ENCODE peak calls at places on chromosomes 3 and 15, in seven cellular contexts. Z is suprapubic skin, D is lower lobe of right lung, S is stomach, M is AG09309, Y is psoas muscle, N is lung. C is an unnamed sample.
A peak's percentile ranks its signal among the peaks of the same experiment; 100 is the strongest.

GRCh38 chr3:170697803-170698350 is 112.0 kb upstream of the SLC7A14 start:
- DNase-seq in Z (no peak), D (no peak), S (no peak), M (no peak), Y (no peak), N (no peak), C (no peak)

GRCh38 chr3:123310741-123311140 is 109.0 kb downstream of the SEC22A start:
- DNase-seq in Z (no peak), D (peak; percentile 7), S (no peak), M (no peak), Y (no peak), N (no peak), C (peak; percentile 52)

GRCh38 chr3:38265604-38266307 is at the start of gene SLC22A13:
- DNase-seq in Z (no peak), D (no peak), S (no peak), M (no peak), Y (no peak), N (no peak), C (no peak)

GRCh38 chr3:52087728-52088127 is 31.4 kb upstream of the DUSP7 start:
- DNase-seq in Z (no peak), D (peak; percentile 15), S (no peak), M (no peak), Y (no peak), N (no peak), C (no peak)

GRCh38 chr3:186616299-186616617 is 3.4 kb downstream of the AHSG start:
- DNase-seq in Z (no peak), D (no peak), S (no peak), M (no peak), Y (no peak), N (no peak), C (no peak)

GRCh38 chr15:83698294-83698693 is 44.4 kb downstream of the ADAMTSL3 start:
- DNase-seq in Z (no peak), D (no peak), S (peak; percentile 27), M (no peak), Y (peak; percentile 73), N (peak; percentile 34), C (peak; percentile 72)

GRCh38 chr3:133948996-133949395 is 53.3 kb upstream of the RAB6B start:
- DNase-seq in Z (no peak), D (no peak), S (no peak), M (no peak), Y (no peak), N (no peak), C (no peak)

GRCh38 chr3:42747581-42747980 is 25.5 kb downstream of the CCDC13 start:
- DNase-seq in Z (no peak), D (no peak), S (no peak), M (no peak), Y (no peak), N (no peak), C (no peak)

GRCh38 chr3:123632161-123632655 is 47.4 kb upstream of the HACD2 start:
- DNase-seq in Z (no peak), D (no peak), S (no peak), M (no peak), Y (no peak), N (no peak), C (peak; percentile 33)

GRCh38 chr3:185586644-185586964 is 509 bp downstream of the SENP2 start:
- DNase-seq in Z (no peak), D (no peak), S (no peak), M (no peak), Y (no peak), N (no peak), C (no peak)

GRCh38 chr15:100170673-100171210 is 171.0 kb downstream of the ADAMTS17 start:
- DNase-seq in Z (no peak), D (no peak), S (no peak), M (no peak), Y (no peak), N (no peak), C (no peak)

GRCh38 chr3:11565492-11565891 is 78.2 kb downstream of the VGLL4 start:
- DNase-seq in Z (peak; percentile 44), D (no peak), S (no peak), M (no peak), Y (no peak), N (no peak), C (no peak)

GRCh38 chr3:38165722-38166387 is 518 bp downstream of the OXSR1 start:
- DNase-seq in Z (peak; percentile 84), D (peak; percentile 81), S (no peak), M (no peak), Y (no peak), N (peak; percentile 57), C (peak; percentile 34)

GRCh38 chr15:85794598-85795319 is at the start of gene KLHL25:
- DNase-seq in Z (peak; percentile 96), D (peak; percentile 95), S (peak; percentile 95), M (peak; percentile 73), Y (peak; percentile 95), N (peak; percentile 94), C (peak; percentile 92)

GRCh38 chr3:177835917-177836316 is 638.6 kb upstream of the TBL1XR1 start:
- DNase-seq in Z (no peak), D (no peak), S (no peak), M (peak; percentile 45), Y (no peak), N (no peak), C (peak; percentile 89)

GRCh38 chr15:44738340-44738984 is 2.1 kb downstream of the TRIM69 start:
- DNase-seq in Z (no peak), D (no peak), S (no peak), M (no peak), Y (no peak), N (no peak), C (peak; percentile 70)

GRCh38 chr15:67115567-67115966 is 50.2 kb downstream of the SMAD3 start:
- DNase-seq in Z (no peak), D (no peak), S (no peak), M (no peak), Y (no peak), N (no peak), C (no peak)

GRCh38 chr15:67114846-67115521 is 49.6 kb downstream of the SMAD3 start:
- DNase-seq in Z (no peak), D (no peak), S (no peak), M (no peak), Y (no peak), N (no peak), C (peak; percentile 59)

GRCh38 chr15:67118808-67119207 is 53.4 kb downstream of the SMAD3 start:
- DNase-seq in Z (no peak), D (no peak), S (no peak), M (no peak), Y (no peak), N (no peak), C (no peak)

GRCh38 chr15:67117356-67117755 is 52.0 kb downstream of the SMAD3 start:
- DNase-seq in Z (no peak), D (no peak), S (no peak), M (no peak), Y (no peak), N (no peak), C (peak; percentile 58)

DNA sequence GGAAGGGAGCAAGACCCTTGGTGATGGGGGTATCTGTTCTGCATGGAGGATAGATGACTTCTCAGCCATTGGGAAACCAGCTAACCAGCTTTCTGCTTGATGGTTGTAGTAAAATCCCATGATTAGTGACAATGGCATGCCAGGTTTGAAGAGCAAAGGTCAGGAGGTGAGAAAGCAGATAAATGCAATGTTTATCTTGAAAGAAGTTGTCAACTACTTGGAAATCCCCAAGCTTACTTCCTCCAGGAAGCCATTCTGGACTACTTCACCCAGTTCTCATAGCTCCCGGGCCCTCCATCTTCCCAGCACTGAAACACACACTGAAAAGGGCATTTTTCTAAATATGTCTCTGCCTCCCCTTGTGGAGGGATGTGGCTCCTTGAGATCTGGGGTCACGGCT is 51.3 kb downstream of the SMAD3 start:
- DNase-seq in Z (no peak), D (no peak), S (no peak), M (no peak), Y (no peak), N (no peak), C (peak; percentile 18)
- H3K4me3 ChIP-seq in Z (no peak overlapping the region), D (no peak overlapping the region), S (no peak overlapping the region), M (no peak overlapping the region), Y (no peak overlapping the region), N (no peak overlapping the region), C (no peak overlapping the region)

DNA sequence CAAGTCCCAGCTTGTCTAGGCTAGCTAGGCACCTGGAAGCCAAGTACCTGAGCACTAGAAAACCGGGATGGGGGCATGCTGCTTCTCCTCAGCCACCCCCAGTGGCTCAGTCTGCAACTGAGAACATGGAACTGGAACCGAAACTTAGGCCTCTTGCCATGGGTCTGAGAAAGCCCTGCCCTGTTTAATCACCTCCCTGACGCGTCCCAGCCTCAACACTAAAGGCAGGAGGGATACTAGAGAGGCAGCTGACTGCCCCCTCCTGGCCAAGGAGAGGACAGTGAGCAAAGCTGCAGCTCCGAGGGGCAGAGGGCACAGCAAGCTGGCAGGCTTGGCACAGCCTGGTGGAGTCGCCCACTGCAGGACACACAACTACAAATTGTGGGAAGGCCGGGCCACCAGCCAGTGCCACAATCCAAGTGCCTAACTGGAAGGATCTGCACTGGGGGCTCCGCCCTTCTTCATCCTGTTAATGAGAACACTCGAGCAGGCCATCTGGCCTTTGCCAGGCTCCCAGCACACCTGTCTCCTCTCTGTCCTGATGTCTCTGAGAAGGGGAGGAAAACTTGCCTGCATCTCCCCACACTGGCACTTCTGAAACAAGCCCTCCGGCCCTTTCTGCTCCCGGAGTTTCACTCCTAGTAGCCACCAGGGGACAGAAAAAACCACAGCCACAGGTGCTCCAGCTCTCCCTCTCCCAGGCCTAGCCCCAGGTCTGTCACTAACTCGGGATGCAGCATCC is 53.7 kb downstream of the BDH1 start:
- DNase-seq in Z (no peak), D (peak; percentile 77), S (peak; percentile 63), M (no peak), Y (no peak), N (peak; percentile 75), C (peak; percentile 63)
- TF ChIP-seq CTCF in Z (peak; percentile 58), D (peak; percentile 61), S (peak; percentile 42), M (peak; percentile 71), Y (peak; percentile 19), N (no peak), C (peak; percentile 44)

GRCh38 chr15:25239471-25240345 is 199.1 kb downstream of the UBE3A start:
- DNase-seq in Z (peak; percentile 38), D (peak; percentile 32), S (no peak), M (no peak), Y (peak; percentile 1), N (no peak), C (no peak)
- H3K4me3 ChIP-seq in Z (no peak overlapping the region), D (no peak overlapping the region), S (no peak overlapping the region), M (no peak overlapping the region), Y (no peak overlapping the region), N (no peak overlapping the region), C (no peak overlapping the region)

DNA sequence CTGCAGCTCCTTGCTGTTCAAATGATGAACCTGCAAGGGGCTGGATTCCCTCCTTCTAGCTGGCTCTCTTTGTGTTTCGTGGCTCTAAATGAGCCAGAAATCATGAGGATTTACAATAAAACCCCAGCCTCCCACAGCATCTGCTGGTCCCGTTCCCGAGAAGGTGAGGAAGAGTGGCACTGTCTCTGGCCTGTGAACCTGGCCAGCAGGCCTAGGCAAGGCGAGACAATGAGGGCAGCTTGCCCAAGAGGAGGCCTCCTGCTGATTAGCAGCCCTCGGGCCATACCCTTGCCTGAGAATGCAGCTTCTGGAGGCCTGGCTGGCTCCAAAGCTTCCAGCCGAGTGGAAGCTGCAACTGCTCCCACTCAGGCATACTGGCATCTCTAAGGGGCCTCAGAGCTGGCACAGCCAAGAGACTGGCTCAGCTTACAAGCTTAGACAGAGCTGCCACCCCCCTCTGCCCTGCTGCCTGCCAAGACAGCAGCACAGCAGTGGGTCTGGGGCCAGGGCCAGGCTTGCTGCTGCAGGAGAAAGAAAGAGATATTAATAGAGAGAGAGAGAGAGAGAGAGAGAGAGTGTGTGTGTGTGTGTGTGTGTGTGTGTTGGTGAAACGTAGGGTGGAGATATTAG is 76.5 kb downstream of the HMG20A start:
- DNase-seq in Z (peak; percentile 74), D (no peak), S (peak; percentile 41), M (peak; percentile 57), Y (peak; percentile 72), N (no peak), C (no peak)
- TF ChIP-seq CTCF in Z (no peak), D (no peak), S (peak; percentile 52), M (no peak), Y (no peak), N (no peak), C (no peak)